ENCODE peak calls at places on chromosomes 11 and 22, in six cellular contexts. One of them, this sample, is unnamed.

GRCh38 chr11:76592025-76592914 is 78.3 kb downstream of the LRRC32 start:
- DNase-seq in GM12865: no peak
- DNase-seq in stimulated activated CD4-positive, alpha-beta T cell treated with anti-CD3 and anti-CD28 coated beads, Interleukin-2, amount 100 ng/mL, for 48 hours: no peak
- DNase-seq in A549: no peak
- DNase-seq in pancreas: no peak
- DNase-seq in midbrain: no peak
- DNase-seq in this sample: no peak

GRCh38 chr11:66967670-66968425 is 7.3 kb upstream of the C11orf86 start:
- DNase-seq in A549: peak; percentile 78
- DNase-seq in midbrain: no peak
- DNase-seq in stimulated activated CD4-positive, alpha-beta T cell treated with anti-CD3 and anti-CD28 coated beads, Interleukin-2, amount 100 ng/mL, for 48 hours: no peak
- DNase-seq in GM12865: no peak
- DNase-seq in pancreas: no peak
- DNase-seq in this sample: no peak

GRCh38 chr11:64084962-64085710 is 49.4 kb downstream of the FLRT1 start:
- DNase-seq in stimulated activated CD4-positive, alpha-beta T cell treated with anti-CD3 and anti-CD28 coated beads, Interleukin-2, amount 100 ng/mL, for 48 hours: no peak
- DNase-seq in A549: peak; percentile 49
- DNase-seq in pancreas: peak; percentile 77
- DNase-seq in midbrain: no peak
- DNase-seq in GM12865: no peak
- DNase-seq in this sample: no peak

GRCh38 chr11:1102996-1103395 is 28.3 kb downstream of the MUC2 start:
- DNase-seq in midbrain: no peak
- DNase-seq in stimulated activated CD4-positive, alpha-beta T cell treated with anti-CD3 and anti-CD28 coated beads, Interleukin-2, amount 100 ng/mL, for 48 hours: no peak
- DNase-seq in pancreas: no peak
- DNase-seq in GM12865: no peak
- DNase-seq in A549: no peak
- DNase-seq in this sample: no peak

GRCh38 chr11:126419801-126420729 is 64.6 kb downstream of the ST3GAL4 start:
- DNase-seq in A549: no peak
- DNase-seq in midbrain: no peak
- DNase-seq in stimulated activated CD4-positive, alpha-beta T cell treated with anti-CD3 and anti-CD28 coated beads, Interleukin-2, amount 100 ng/mL, for 48 hours: no peak
- DNase-seq in GM12865: peak; percentile 79
- DNase-seq in pancreas: no peak
- DNase-seq in this sample: peak; percentile 35

GRCh38 chr22:32661737-32662586 is 139.5 kb upstream of the TIMP3 start:
- DNase-seq in pancreas: no peak
- DNase-seq in midbrain: no peak
- DNase-seq in A549: no peak
- DNase-seq in GM12865: no peak
- DNase-seq in stimulated activated CD4-positive, alpha-beta T cell treated with anti-CD3 and anti-CD28 coated beads, Interleukin-2, amount 100 ng/mL, for 48 hours: no peak
- DNase-seq in this sample: no peak

GRCh38 chr11:92295175-92296137 is 70.8 kb downstream of the FAT3 start:
- DNase-seq in A549: peak; percentile 86
- DNase-seq in GM12865: no peak
- DNase-seq in stimulated activated CD4-positive, alpha-beta T cell treated with anti-CD3 and anti-CD28 coated beads, Interleukin-2, amount 100 ng/mL, for 48 hours: no peak
- DNase-seq in midbrain: no peak
- DNase-seq in pancreas: no peak
- DNase-seq in this sample: no peak

GRCh38 chr11:4060182-4060923 is 34.2 kb upstream of the RRM1 start:
- DNase-seq in GM12865: no peak
- DNase-seq in A549: no peak
- DNase-seq in pancreas: no peak
- DNase-seq in midbrain: no peak
- DNase-seq in stimulated activated CD4-positive, alpha-beta T cell treated with anti-CD3 and anti-CD28 coated beads, Interleukin-2, amount 100 ng/mL, for 48 hours: no peak
- DNase-seq in this sample: no peak

GRCh38 chr22:41382098-41382578 is 396 bp downstream of the TEF start:
- DNase-seq in midbrain: peak; percentile 80
- DNase-seq in pancreas: peak; percentile 80
- DNase-seq in GM12865: peak; percentile 76
- DNase-seq in A549: peak; percentile 29
- DNase-seq in stimulated activated CD4-positive, alpha-beta T cell treated with anti-CD3 and anti-CD28 coated beads, Interleukin-2, amount 100 ng/mL, for 48 hours: peak; percentile 49
- DNase-seq in this sample: no peak

GRCh38 chr11:35404397-35404775 is 15.0 kb downstream of the SLC1A2 start:
- DNase-seq in stimulated activated CD4-positive, alpha-beta T cell treated with anti-CD3 and anti-CD28 coated beads, Interleukin-2, amount 100 ng/mL, for 48 hours: no peak
- DNase-seq in A549: peak; percentile 54
- DNase-seq in pancreas: peak; percentile 87
- DNase-seq in midbrain: peak; percentile 45
- DNase-seq in GM12865: peak; percentile 31
- DNase-seq in this sample: no peak

GRCh38 chr22:37897805-37898204 is 8.3 kb upstream of the MICALL1 start:
- DNase-seq in pancreas: no peak
- DNase-seq in GM12865: no peak
- DNase-seq in midbrain: no peak
- DNase-seq in A549: no peak
- DNase-seq in stimulated activated CD4-positive, alpha-beta T cell treated with anti-CD3 and anti-CD28 coated beads, Interleukin-2, amount 100 ng/mL, for 48 hours: no peak
- DNase-seq in this sample: no peak

GRCh38 chr11:33457948-33458347 is 200.8 kb downstream of the HIPK3 start:
- DNase-seq in GM12865: no peak
- DNase-seq in midbrain: no peak
- DNase-seq in stimulated activated CD4-positive, alpha-beta T cell treated with anti-CD3 and anti-CD28 coated beads, Interleukin-2, amount 100 ng/mL, for 48 hours: no peak
- DNase-seq in A549: no peak
- DNase-seq in pancreas: no peak
- DNase-seq in this sample: no peak

This sample was measured in AML-193.